ENCODE peak calls at places on chromosomes 1 and 21, in five cellular contexts. One of them, this sample, is unnamed.

GRCh38 chr1:231420299-231420958 is 1.7 kb downstream of the EGLN1 start:
- DNase-seq in retinal pigment epithelial cell: no peak
- DNase-seq in right atrium auricular region: no peak
- DNase-seq in pancreas: no peak
- DNase-seq in Caco-2: no peak
- DNase-seq in this sample: no peak

GRCh38 chr1:87151500-87152421 is 176.9 kb upstream of the LMO4 start:
- DNase-seq in Caco-2: no peak
- DNase-seq in retinal pigment epithelial cell: no peak
- DNase-seq in right atrium auricular region: peak; percentile 82
- DNase-seq in pancreas: peak; percentile 41
- DNase-seq in this sample: no peak

GRCh38 chr1:24745711-24746582 is 700 bp downstream of the CLIC4 start:
- DNase-seq in pancreas: peak; percentile 48
- DNase-seq in right atrium auricular region: peak; percentile 84
- DNase-seq in Caco-2: no peak
- DNase-seq in retinal pigment epithelial cell: no peak
- DNase-seq in this sample: no peak

GRCh38 chr21:39030127-39030884 is 152.9 kb downstream of the PSMG1 start:
- DNase-seq in pancreas: no peak
- DNase-seq in right atrium auricular region: no peak
- DNase-seq in retinal pigment epithelial cell: no peak
- DNase-seq in Caco-2: peak; percentile 91
- DNase-seq in this sample: no peak

GRCh38 chr1:2322065-2322571 is 69.2 kb downstream of the MORN1 start:
- DNase-seq in retinal pigment epithelial cell: peak; percentile 96
- DNase-seq in Caco-2: no peak
- DNase-seq in pancreas: no peak
- DNase-seq in right atrium auricular region: peak; percentile 92
- DNase-seq in this sample: peak; percentile 71

GRCh38 chr1:40058453-40059291 is 18.1 kb downstream of the CAP1 start:
- DNase-seq in right atrium auricular region: no peak
- DNase-seq in retinal pigment epithelial cell: no peak
- DNase-seq in pancreas: no peak
- DNase-seq in Caco-2: no peak
- DNase-seq in this sample: no peak

GRCh38 chr21:37636152-37636860 is 269.7 kb downstream of the DYRK1A start:
- DNase-seq in retinal pigment epithelial cell: peak; percentile 60
- DNase-seq in right atrium auricular region: no peak
- DNase-seq in pancreas: no peak
- DNase-seq in Caco-2: no peak
- DNase-seq in this sample: peak; percentile 70

GRCh38 chr1:4549933-4550332 is 104.5 kb upstream of the AJAP1 start:
- DNase-seq in right atrium auricular region: no peak
- DNase-seq in Caco-2: no peak
- DNase-seq in pancreas: no peak
- DNase-seq in retinal pigment epithelial cell: no peak
- DNase-seq in this sample: no peak

GRCh38 chr1:69376408-69376807 is 191.3 kb upstream of the LRRC7 start:
- DNase-seq in right atrium auricular region: no peak
- DNase-seq in retinal pigment epithelial cell: no peak
- DNase-seq in Caco-2: no peak
- DNase-seq in pancreas: no peak
- DNase-seq in this sample: no peak

GRCh38 chr1:17463991-17464390 is 24.5 kb upstream of the RCC2 start:
- DNase-seq in retinal pigment epithelial cell: no peak
- DNase-seq in Caco-2: no peak
- DNase-seq in right atrium auricular region: no peak
- DNase-seq in pancreas: no peak
- DNase-seq in this sample: no peak

GRCh38 chr1:236018885-236019453 is 45.9 kb downstream of the NID1 start:
- DNase-seq in Caco-2: no peak
- DNase-seq in right atrium auricular region: peak; percentile 95
- DNase-seq in pancreas: peak; percentile 21
- DNase-seq in retinal pigment epithelial cell: no peak
- DNase-seq in this sample: no peak

GRCh38 chr1:33943978-33944377 is 80.1 kb downstream of the HMGB4 start:
- DNase-seq in right atrium auricular region: no peak
- DNase-seq in pancreas: peak; percentile 46
- DNase-seq in Caco-2: no peak
- DNase-seq in retinal pigment epithelial cell: peak; percentile 35
- DNase-seq in this sample: peak; percentile 21

GRCh38 chr1:207971511-207972224 is 60.7 kb upstream of the CD34 start:
- DNase-seq in right atrium auricular region: no peak
- DNase-seq in Caco-2: no peak
- DNase-seq in retinal pigment epithelial cell: no peak
- DNase-seq in pancreas: no peak
- DNase-seq in this sample: no peak

GRCh38 chr1:220431840-220432239 is 96.1 kb upstream of the MARK1 start:
- DNase-seq in Caco-2: no peak
- DNase-seq in right atrium auricular region: no peak
- DNase-seq in pancreas: no peak
- DNase-seq in retinal pigment epithelial cell: no peak
- DNase-seq in this sample: no peak

GRCh38 chr1:202184750-202185460 is 8.7 kb upstream of the LGR6 start:
- DNase-seq in Caco-2: peak; percentile 87
- DNase-seq in retinal pigment epithelial cell: peak; percentile 58
- DNase-seq in pancreas: peak; percentile 62
- DNase-seq in right atrium auricular region: peak; percentile 73
- DNase-seq in this sample: peak; percentile 48

GRCh38 chr1:237232501-237232900 is 190.5 kb downstream of the RYR2 start:
- DNase-seq in pancreas: no peak
- DNase-seq in retinal pigment epithelial cell: no peak
- DNase-seq in Caco-2: no peak
- DNase-seq in right atrium auricular region: no peak
- DNase-seq in this sample: no peak

GRCh38 chr1:56585985-56586384 is 6.6 kb upstream of the PLPP3 start:
- DNase-seq in Caco-2: no peak
- DNase-seq in retinal pigment epithelial cell: no peak
- DNase-seq in right atrium auricular region: no peak
- DNase-seq in pancreas: no peak
- DNase-seq in this sample: no peak

GRCh38 chr1:2480986-2481364 is 4.9 kb downstream of the PLCH2 start:
- DNase-seq in right atrium auricular region: no peak
- DNase-seq in retinal pigment epithelial cell: no peak
- DNase-seq in Caco-2: no peak
- DNase-seq in pancreas: no peak
- DNase-seq in this sample: peak; percentile 37

GRCh38 chr1:71365451-71365850 is 284.6 kb upstream of the ZRANB2 start:
- DNase-seq in retinal pigment epithelial cell: no peak
- DNase-seq in right atrium auricular region: no peak
- DNase-seq in Caco-2: no peak
- DNase-seq in pancreas: no peak
- DNase-seq in this sample: no peak

GRCh38 chr1:168234846-168235547 is 9.2 kb downstream of the SFT2D2 start:
- DNase-seq in right atrium auricular region: no peak
- DNase-seq in Caco-2: peak; percentile 59
- DNase-seq in retinal pigment epithelial cell: no peak
- DNase-seq in pancreas: no peak
- DNase-seq in this sample: no peak

GRCh38 chr1:100894622-100895539 is at the start of gene EXTL2:
- DNase-seq in pancreas: peak; percentile 92
- DNase-seq in Caco-2: peak; percentile 86
- DNase-seq in retinal pigment epithelial cell: peak; percentile 53
- DNase-seq in right atrium auricular region: peak; percentile 88
- DNase-seq in this sample: peak; percentile 77

GRCh38 chr21:42097860-42098259 is 26.7 kb downstream of the UMODL1 start:
- DNase-seq in pancreas: no peak
- DNase-seq in right atrium auricular region: peak; percentile 69
- DNase-seq in retinal pigment epithelial cell: peak; percentile 90
- DNase-seq in Caco-2: peak; percentile 69
- DNase-seq in this sample: peak; percentile 94

GRCh38 chr21:46636181-46636512 is 673 bp downstream of the PRMT2 start:
- DNase-seq in right atrium auricular region: no peak
- DNase-seq in Caco-2: no peak
- DNase-seq in pancreas: no peak
- DNase-seq in retinal pigment epithelial cell: no peak
- DNase-seq in this sample: no peak

GRCh38 chr21:46636550-46637289 is 1.2 kb downstream of the PRMT2 start:
- DNase-seq in pancreas: no peak
- DNase-seq in retinal pigment epithelial cell: no peak
- DNase-seq in Caco-2: no peak
- DNase-seq in right atrium auricular region: no peak
- DNase-seq in this sample: no peak

GRCh38 chr21:46634427-46634826 is 1.0 kb upstream of the PRMT2 start:
- DNase-seq in right atrium auricular region: no peak
- DNase-seq in Caco-2: no peak
- DNase-seq in retinal pigment epithelial cell: no peak
- DNase-seq in pancreas: no peak
- DNase-seq in this sample: no peak

GRCh38 chr21:46634966-46635323 is 529 bp upstream of the PRMT2 start:
- DNase-seq in retinal pigment epithelial cell: peak; percentile 61
- DNase-seq in Caco-2: peak; percentile 78
- DNase-seq in pancreas: peak; percentile 69
- DNase-seq in right atrium auricular region: peak; percentile 80
- DNase-seq in this sample: peak; percentile 50

GRCh38 chr21:46635324-46636180 is at the start of gene PRMT2:
- DNase-seq in Caco-2: peak; percentile 97
- DNase-seq in pancreas: peak; percentile 96
- DNase-seq in right atrium auricular region: peak; percentile 96
- DNase-seq in retinal pigment epithelial cell: peak; percentile 82
- DNase-seq in this sample: peak; percentile 83
- TF ChIP-seq CTCF in Caco-2: no peak
- TF ChIP-seq CTCF in pancreas: no peak
- TF ChIP-seq CTCF in right atrium auricular region: peak; percentile 34
- TF ChIP-seq CTCF in retinal pigment epithelial cell: no peak
- TF ChIP-seq CTCF in this sample: no peak

GRCh38 chr1:153833171-153833570 is 58.0 kb downstream of the SLC27A3 start:
- DNase-seq in pancreas: no peak
- DNase-seq in Caco-2: no peak
- DNase-seq in right atrium auricular region: no peak
- DNase-seq in retinal pigment epithelial cell: no peak
- DNase-seq in this sample: no peak

GRCh38 chr1:153832293-153832692 is 57.1 kb downstream of the SLC27A3 start:
- DNase-seq in pancreas: no peak
- DNase-seq in retinal pigment epithelial cell: no peak
- DNase-seq in Caco-2: no peak
- DNase-seq in right atrium auricular region: no peak
- DNase-seq in this sample: no peak

DNA sequence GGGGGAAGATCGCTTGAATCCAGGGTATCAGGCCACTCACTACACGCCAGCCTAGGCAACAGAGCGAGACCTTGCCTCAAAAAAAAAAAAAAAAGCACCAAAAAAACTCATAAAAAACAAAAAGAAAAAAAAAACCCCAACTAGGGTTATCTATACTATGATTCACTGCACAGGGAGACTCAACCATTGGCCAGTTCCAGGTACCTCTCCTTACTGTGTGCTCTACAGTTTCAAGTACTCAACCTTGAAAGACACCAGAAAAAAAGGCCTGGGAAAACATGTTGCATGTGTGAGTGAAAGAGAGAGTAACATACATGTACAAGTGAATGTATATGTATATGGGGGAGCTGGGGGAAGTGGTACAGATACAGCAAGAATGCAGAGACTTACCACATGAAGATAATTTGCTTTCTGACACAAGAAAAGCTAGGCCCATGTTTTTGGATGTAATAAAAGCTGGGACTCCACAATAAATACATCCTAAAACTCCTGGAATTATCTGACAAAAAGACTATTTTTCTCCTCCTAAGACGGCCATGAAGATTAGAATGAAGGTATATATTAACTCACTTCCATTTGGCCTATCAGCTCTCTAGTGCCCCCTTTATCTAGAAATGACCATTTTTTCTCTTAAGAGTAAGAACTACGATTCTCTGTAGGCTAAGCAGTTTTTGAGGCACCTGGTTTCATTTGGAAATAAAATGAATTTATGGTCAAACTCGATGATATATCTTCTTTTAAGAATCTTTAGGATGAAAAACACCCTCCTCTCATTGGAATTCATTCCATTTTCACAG is 52.2 kb downstream of the SLC27A3 start:
- DNase-seq in right atrium auricular region: no peak
- DNase-seq in Caco-2: no peak
- DNase-seq in pancreas: no peak
- DNase-seq in retinal pigment epithelial cell: no peak
- DNase-seq in this sample: no peak
- TF ChIP-seq CTCF in right atrium auricular region: no peak
- TF ChIP-seq CTCF in Caco-2: no peak
- TF ChIP-seq CTCF in pancreas: no peak
- TF ChIP-seq CTCF in retinal pigment epithelial cell: peak; percentile 16
- TF ChIP-seq CTCF in this sample: no peak

GRCh38 chr1:37171651-37172050 is 137.3 kb upstream of the GRIK3 start:
- DNase-seq in Caco-2: no peak
- DNase-seq in right atrium auricular region: peak; percentile 43
- DNase-seq in pancreas: no peak
- DNase-seq in retinal pigment epithelial cell: no peak
- DNase-seq in this sample: no peak

GRCh38 chr1:37176269-37176668 is 142.0 kb upstream of the GRIK3 start:
- DNase-seq in retinal pigment epithelial cell: no peak
- DNase-seq in pancreas: no peak
- DNase-seq in right atrium auricular region: no peak
- DNase-seq in Caco-2: no peak
- DNase-seq in this sample: no peak

GRCh38 chr1:37174876-37175275 is 140.6 kb upstream of the GRIK3 start:
- DNase-seq in retinal pigment epithelial cell: no peak
- DNase-seq in pancreas: no peak
- DNase-seq in Caco-2: no peak
- DNase-seq in right atrium auricular region: no peak
- DNase-seq in this sample: no peak

GRCh38 chr1:37175666-37176215 is 141.4 kb upstream of the GRIK3 start:
- DNase-seq in pancreas: no peak
- DNase-seq in right atrium auricular region: no peak
- DNase-seq in retinal pigment epithelial cell: no peak
- DNase-seq in Caco-2: no peak
- DNase-seq in this sample: no peak

GRCh38 chr1:37177230-37177864 is 143.0 kb upstream of the GRIK3 start:
- DNase-seq in pancreas: no peak
- DNase-seq in retinal pigment epithelial cell: no peak
- DNase-seq in Caco-2: no peak
- DNase-seq in right atrium auricular region: no peak
- DNase-seq in this sample: no peak
- TF ChIP-seq CTCF in pancreas: no peak
- TF ChIP-seq CTCF in retinal pigment epithelial cell: peak; percentile 35
- TF ChIP-seq CTCF in Caco-2: no peak
- TF ChIP-seq CTCF in right atrium auricular region: peak; percentile 46
- TF ChIP-seq CTCF in this sample: peak; percentile 36

GRCh38 chr1:8871539-8871935 is 6.9 kb downstream of the ENO1 start:
- DNase-seq in right atrium auricular region: no peak
- DNase-seq in pancreas: no peak
- DNase-seq in retinal pigment epithelial cell: no peak
- DNase-seq in Caco-2: no peak
- DNase-seq in this sample: no peak
- TF ChIP-seq CTCF in right atrium auricular region: no peak
- TF ChIP-seq CTCF in pancreas: peak; percentile 7
- TF ChIP-seq CTCF in retinal pigment epithelial cell: peak; percentile 49
- TF ChIP-seq CTCF in Caco-2: peak; percentile 32
- TF ChIP-seq CTCF in this sample: peak; percentile 34

DNA sequence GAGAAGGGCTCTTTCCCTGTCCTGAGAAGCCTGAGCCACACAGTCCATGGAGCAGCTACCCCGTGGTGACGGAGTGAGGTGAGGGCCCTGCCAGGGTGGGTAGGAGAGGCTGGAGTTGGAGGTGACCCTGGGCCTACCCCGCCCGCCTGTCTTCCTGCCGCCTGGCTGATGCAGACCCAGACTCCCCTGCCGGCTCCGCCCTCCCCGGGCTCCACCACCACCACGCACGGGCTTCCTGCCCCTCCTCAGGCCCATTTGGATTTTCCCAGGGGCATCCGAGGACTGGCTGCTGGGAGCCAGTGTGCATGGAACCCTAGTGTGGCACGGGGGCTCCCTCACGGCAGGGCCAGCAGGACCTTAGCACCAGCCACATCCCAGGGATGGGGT is 32.5 kb downstream of the PODN start:
- DNase-seq in Caco-2: no peak
- DNase-seq in retinal pigment epithelial cell: no peak
- DNase-seq in right atrium auricular region: no peak
- DNase-seq in pancreas: no peak
- DNase-seq in this sample: no peak
- TF ChIP-seq CTCF in Caco-2: no peak
- TF ChIP-seq CTCF in retinal pigment epithelial cell: no peak
- TF ChIP-seq CTCF in right atrium auricular region: no peak
- TF ChIP-seq CTCF in pancreas: no peak
- TF ChIP-seq CTCF in this sample: no peak